ENCODE peak calls at places on chromosome 7, in ten cellular contexts. X is AG04449, A is GM12865, G is heart left ventricle, F is Panc1, O is astrocyte, M is kidney epithelial cell, P is pancreas, H is left lung, L is GM13976. Z is an unnamed sample.
A peak's percentile ranks its signal among the peaks of the same experiment; 100 is the strongest.

GRCh38 chr7:112149734-112150133 is 56.5 kb downstream of the DOCK4 start:
- DNase-seq in A (no peak), H (no peak), M (no peak), F (no peak), O (no peak), X (no peak), L (no peak), G (no peak), P (no peak), Z (no peak)

GRCh38 chr7:131028293-131028692 is 294.3 kb upstream of the KLF14 start:
- DNase-seq in G (no peak), H (no peak), O (no peak), P (no peak), A (no peak), F (no peak), X (no peak), M (no peak), L (no peak), Z (no peak)

GRCh38 chr7:54813398-54813797 is 54.4 kb upstream of the SEC61G start:
- DNase-seq in L (no peak), M (no peak), G (no peak), P (no peak), X (no peak), F (no peak), O (peak; percentile 49), H (no peak), A (no peak), Z (no peak)

GRCh38 chr7:22114440-22114981 is 168.8 kb upstream of the CDCA7L start:
- DNase-seq in G (no peak), F (no peak), P (no peak), H (no peak), A (no peak), X (no peak), L (no peak), O (no peak), M (no peak), Z (no peak)

GRCh38 chr7:44604941-44605340 is 1.5 kb upstream of the OGDH start:
- DNase-seq in F (no peak), X (no peak), M (no peak), H (no peak), A (no peak), G (no peak), L (no peak), P (no peak), O (no peak), Z (no peak)

GRCh38 chr7:126178865-126179264 is 1073.9 kb downstream of the GRM8 start:
- DNase-seq in L (no peak), H (no peak), O (no peak), X (no peak), M (no peak), A (no peak), P (no peak), G (no peak), F (no peak), Z (no peak)

GRCh38 chr7:27305854-27306253 is 63.3 kb downstream of the EVX1 start:
- DNase-seq in O (no peak), L (no peak), P (no peak), H (no peak), A (no peak), G (no peak), F (no peak), M (no peak), X (no peak), Z (no peak)

GRCh38 chr7:102117743-102118142 is 168.9 kb upstream of the SH2B2 start:
- DNase-seq in G (no peak), P (no peak), M (peak; percentile 25), H (no peak), A (no peak), O (peak; percentile 90), L (no peak), X (peak; percentile 80), F (no peak), Z (no peak)

GRCh38 chr7:405489-406211 is 114.0 kb downstream of the PDGFA start:
- DNase-seq in P (peak; percentile 53), O (no peak), A (no peak), X (no peak), H (no peak), L (no peak), F (no peak), G (peak; percentile 26), M (no peak), Z (no peak)

GRCh38 chr7:12157517-12157916 is 53.6 kb upstream of the TMEM106B start:
- DNase-seq in H (no peak), O (no peak), L (no peak), P (no peak), M (no peak), F (no peak), G (no peak), A (no peak), X (no peak), Z (no peak)

GRCh38 chr7:24336461-24336860 is 52.5 kb downstream of the NPY start:
- DNase-seq in P (no peak), A (peak; percentile 44), X (no peak), G (no peak), M (no peak), H (no peak), O (no peak), L (no peak), F (no peak), Z (no peak)

GRCh38 chr7:155459867-155460461 is 2.0 kb downstream of the EN2 start:
- DNase-seq in F (no peak), A (no peak), L (no peak), X (no peak), M (no peak), G (no peak), O (no peak), P (no peak), H (no peak), Z (no peak)

GRCh38 chr7:30888783-30889182 is 22.9 kb upstream of the AQP1 start:
- DNase-seq in F (no peak), L (no peak), P (no peak), O (peak; percentile 94), X (peak; percentile 59), G (no peak), M (peak; percentile 69), H (peak; percentile 55), A (no peak), Z (no peak)

GRCh38 chr7:17181482-17181881 is 117.0 kb upstream of the AHR start:
- DNase-seq in G (no peak), X (no peak), P (no peak), L (no peak), A (no peak), M (no peak), H (no peak), F (no peak), O (no peak), Z (no peak)

GRCh38 chr7:67438174-67438837 is 441.7 kb downstream of the TYW1 start:
- DNase-seq in G (no peak), L (no peak), H (no peak), P (no peak), A (no peak), F (no peak), M (no peak), O (no peak), X (no peak), Z (no peak)

GRCh38 chr7:84950836-84951235 is 236.0 kb downstream of the SEMA3D start:
- DNase-seq in O (peak; percentile 20), P (no peak), F (no peak), A (no peak), X (no peak), G (no peak), M (no peak), H (no peak), L (no peak), Z (no peak)

GRCh38 chr7:22726849-22727792 is at the start of gene IL6:
- DNase-seq in M (peak; percentile 86), G (peak; percentile 91), F (no peak), L (peak; percentile 35), A (no peak), X (peak; percentile 86), O (peak; percentile 95), P (peak; percentile 90), H (peak; percentile 84), Z (peak; percentile 23)

GRCh38 chr7:22597845-22598244 is 97.9 kb upstream of the STEAP1B start:
- DNase-seq in P (no peak), L (no peak), O (peak; percentile 69), F (peak; percentile 36), M (no peak), G (no peak), A (no peak), X (no peak), H (no peak), Z (no peak)

GRCh38 chr7:70775570-70776156 is 356.3 kb upstream of the GALNT17 start:
- DNase-seq in O (peak; percentile 22), A (peak; percentile 77), L (peak; percentile 51), G (no peak), X (no peak), H (no peak), P (no peak), F (no peak), M (no peak), Z (no peak)
- TF ChIP-seq CTCF in O (no peak), A (peak; percentile 51), L (no peak), G (no peak), X (peak; percentile 9), H (no peak), P (no peak), F (no peak), M (peak; percentile 4), Z (peak; percentile 50)

DNA sequence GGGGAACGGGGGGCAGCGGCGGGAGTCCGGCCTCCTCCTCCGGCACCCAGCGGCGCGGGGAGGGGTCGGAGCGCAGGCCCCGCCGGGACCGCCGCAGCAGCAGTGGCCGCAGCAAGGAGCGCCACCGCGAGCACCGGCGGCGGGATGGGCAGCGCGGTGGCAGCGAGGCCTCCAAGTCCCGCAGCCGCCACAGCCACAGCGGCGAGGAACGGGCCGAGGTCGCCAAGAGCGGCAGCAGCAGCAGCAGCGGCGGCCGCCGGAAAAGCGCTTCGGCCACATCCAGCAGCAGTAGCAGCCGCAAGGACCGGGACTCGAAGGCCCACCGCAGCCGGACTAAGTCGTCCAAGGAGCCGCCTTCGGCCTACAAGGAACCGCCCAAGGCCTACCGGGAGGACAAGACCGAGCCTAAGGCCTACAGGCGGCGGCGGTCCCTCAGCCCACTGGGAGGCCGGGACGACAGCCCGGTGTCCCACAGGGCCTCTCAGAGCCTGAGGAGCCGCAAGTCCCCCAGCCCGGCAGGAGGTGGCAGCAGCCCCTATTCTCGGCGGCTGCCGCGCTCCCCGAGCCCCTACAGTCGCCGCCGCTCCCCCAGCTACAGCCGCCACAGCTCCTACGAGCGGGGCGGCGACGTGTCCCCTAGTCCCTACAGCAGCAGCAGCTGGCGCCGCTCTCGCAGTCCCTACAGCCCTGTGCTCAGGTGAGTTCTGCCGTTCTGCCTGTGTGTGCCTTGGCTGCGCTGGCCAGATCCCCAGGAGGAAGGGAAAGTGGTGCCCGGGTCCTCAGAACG is 1.3 kb downstream of the CDK13 start:
- DNase-seq in P (peak; percentile 90), M (no peak), O (peak; percentile 38), X (no peak), F (no peak), G (peak; percentile 71), A (peak; percentile 87), L (peak; percentile 78), H (peak; percentile 70), Z (peak; percentile 73)
- TF ChIP-seq CTCF in P (no peak), M (peak; percentile 49), O (no peak), X (peak; percentile 50), F (peak; percentile 78), G (peak; percentile 56), A (peak; percentile 47), L (peak; percentile 53), H (peak; percentile 28), Z (peak; percentile 74)

GRCh38 chr7:116173051-116174028 is 37.0 kb upstream of the TES start:
- DNase-seq in G (no peak), P (no peak), M (no peak), O (peak; percentile 42), L (peak; percentile 24), X (no peak), A (peak; percentile 68), F (peak; percentile 80), H (no peak), Z (peak; percentile 18)
- TF ChIP-seq CTCF in G (peak; percentile 40), P (peak; percentile 20), M (peak; percentile 36), O (peak; percentile 49), L (peak; percentile 49), X (no peak), A (peak; percentile 29), F (peak; percentile 60), H (peak; percentile 43), Z (peak; percentile 48)

GRCh38 chr7:74027124-74027682 is 770 bp upstream of the ELN start:
- DNase-seq in M (no peak), O (no peak), A (no peak), F (no peak), P (peak; percentile 60), H (no peak), L (no peak), G (no peak), X (no peak), Z (no peak)
- TF ChIP-seq CTCF in M (no peak), O (no peak), A (no peak), F (no peak), P (no peak), H (peak; percentile 32), L (no peak), G (no peak), X (no peak), Z (no peak)

Z was measured in GM10248.